ENCODE peak calls at places on chromosomes 16 and 17, in nine cellular contexts. W is K562; S is HS-27A; F is sigmoid colon; U is NCI-H1436; J is epithelial cell of esophagus; L is NCI-H2227 treated with DMSO at 0.1 percent for 48 hours; R is ELR; P is stimulated activated CD4-positive, alpha-beta T cell treated with anti-CD3 and anti-CD28 coated beads, Interleukin-2, amount 100 ng/mL, for 24 hours. D is an unnamed sample.
A peak's percentile ranks its signal among the peaks of the same experiment; 100 is the strongest.

GRCh38 chr17:43456661-43457361 is 27.0 kb upstream of the DHX8 start:
- DNase-seq in W (no peak), S (no peak), F (peak; percentile 75), U (no peak), J (peak; percentile 27), L (no peak), R (peak; percentile 15), P (no peak), D (no peak)

GRCh38 chr16:4179020-4179419 is 62.8 kb upstream of the ADCY9 start:
- DNase-seq in W (no peak), S (no peak), F (no peak), U (no peak), J (peak; percentile 96), L (no peak), R (peak; percentile 17), P (no peak), D (no peak)

GRCh38 chr17:13420294-13421277 is 181.1 kb downstream of the HS3ST3A1 start:
- DNase-seq in W (peak; percentile 4), S (no peak), F (no peak), U (peak; percentile 11), J (peak; percentile 73), L (no peak), R (peak; percentile 81), P (no peak), D (no peak)

GRCh38 chr16:82924075-82924854 is 297.5 kb downstream of the CDH13 start:
- DNase-seq in W (no peak), S (no peak), F (no peak), U (no peak), J (peak; percentile 40), L (no peak), R (no peak), P (no peak), D (no peak)

GRCh38 chr17:43599835-43600234 is 53.7 kb upstream of the ETV4 start:
- DNase-seq in W (no peak), S (no peak), F (no peak), U (no peak), J (peak; percentile 88), L (no peak), R (peak; percentile 87), P (no peak), D (no peak)

GRCh38 chr17:596763-597644 is 117.6 kb downstream of the VPS53 start:
- DNase-seq in W (peak; percentile 15), S (no peak), F (no peak), U (no peak), J (peak; percentile 90), L (no peak), R (peak; percentile 93), P (peak; percentile 30), D (no peak)

GRCh38 chr17:44084131-44084538 is 13.6 kb downstream of the G6PC3 start:
- DNase-seq in W (peak; percentile 49), S (no peak), F (no peak), U (peak; percentile 31), J (peak; percentile 27), L (no peak), R (peak; percentile 60), P (peak; percentile 59), D (peak; percentile 69)

GRCh38 chr16:14510939-14511797 is 118.9 kb downstream of the PARN start:
- DNase-seq in W (no peak), S (no peak), F (no peak), U (no peak), J (peak; percentile 89), L (no peak), R (peak; percentile 85), P (no peak), D (no peak)

GRCh38 chr16:67828651-67829050 is 13.5 kb upstream of the THAP11 start:
- DNase-seq in W (no peak), S (no peak), F (no peak), U (no peak), J (no peak), L (no peak), R (no peak), P (no peak), D (no peak)

GRCh38 chr16:28105954-28106353 is 42.4 kb upstream of the GSG1L start:
- DNase-seq in W (no peak), S (no peak), F (no peak), U (no peak), J (no peak), L (no peak), R (no peak), P (no peak), D (no peak)

GRCh38 chr17:77498875-77499698 is 358.3 kb downstream of the SEC14L1 start:
- DNase-seq in W (no peak), S (no peak), F (peak; percentile 60), U (no peak), J (no peak), L (no peak), R (no peak), P (no peak), D (no peak)

GRCh38 chr16:69888005-69888560 is 63.1 kb upstream of the CLEC18A start:
- DNase-seq in W (no peak), S (no peak), F (no peak), U (no peak), J (no peak), L (no peak), R (no peak), P (no peak), D (no peak)

GRCh38 chr17:45346255-45347015 is 29.6 kb upstream of the MAP3K14 start:
- DNase-seq in W (no peak), S (no peak), F (peak; percentile 63), U (no peak), J (no peak), L (no peak), R (no peak), P (no peak), D (no peak)

GRCh38 chr16:87681990-87682570 is 79.8 kb downstream of the JPH3 start:
- DNase-seq in W (no peak), S (no peak), F (no peak), U (no peak), J (peak; percentile 40), L (no peak), R (peak; percentile 80), P (peak; percentile 30), D (no peak)

GRCh38 chr16:56258508-56259424 is 67.5 kb downstream of the GNAO1 start:
- DNase-seq in W (no peak), S (no peak), F (peak; percentile 62), U (no peak), J (no peak), L (no peak), R (no peak), P (no peak), D (no peak)

GRCh38 chr16:51919736-51920135 is 627.2 kb downstream of the TOX3 start:
- DNase-seq in W (no peak), S (no peak), F (no peak), U (no peak), J (peak; percentile 78), L (no peak), R (peak; percentile 2), P (no peak), D (no peak)

GRCh38 chr16:3822366-3823045 is 58.0 kb downstream of the CREBBP start:
- DNase-seq in W (no peak), S (no peak), F (no peak), U (no peak), J (peak; percentile 66), L (no peak), R (peak; percentile 44), P (no peak), D (no peak)

GRCh38 chr16:63230383-63230782 is 1194.1 kb upstream of the CDH8 start:
- DNase-seq in W (no peak), S (no peak), F (no peak), U (no peak), J (no peak), L (no peak), R (no peak), P (no peak), D (no peak)

GRCh38 chr17:55659661-55660060 is 63.0 kb downstream of the TMEM100 start:
- DNase-seq in W (no peak), S (no peak), F (no peak), U (no peak), J (no peak), L (no peak), R (no peak), P (no peak), D (no peak)

GRCh38 chr17:61981323-61981722 is 53.5 kb upstream of the INTS2 start:
- DNase-seq in W (no peak), S (no peak), F (no peak), U (no peak), J (peak; percentile 17), L (no peak), R (peak; percentile 36), P (no peak), D (no peak)

GRCh38 chr17:75776399-75777242 is 8.0 kb upstream of the UNK start:
- DNase-seq in W (no peak), S (no peak), F (peak; percentile 61), U (no peak), J (no peak), L (no peak), R (no peak), P (no peak), D (no peak)

GRCh38 chr16:29899516-29900101 is at the start of gene SEZ6L2:
- DNase-seq in W (peak; percentile 74), S (peak; percentile 76), F (no peak), U (peak; percentile 95), J (peak; percentile 96), L (peak; percentile 90), R (peak; percentile 94), P (peak; percentile 83), D (peak; percentile 94)

D was measured in HAP-1.